ENCODE peak calls at places on chromosomes 2 and 18, in seven cellular contexts. One of them, this sample, is unnamed.

GRCh38 chr2:50084086-50084843 is 930.0 kb upstream of the FSHR start:
- DNase-seq in posterior vena cava: no peak
- DNase-seq in activated CD8-positive, alpha-beta memory T cell treated with anti-CD3 and anti-CD28 coated beads for 24 hours: no peak
- DNase-seq in AG04450: no peak
- DNase-seq in nephron progenitor cell: no peak
- DNase-seq in transverse colon: no peak
- DNase-seq in HS-5: no peak
- DNase-seq in this sample: peak; percentile 56

GRCh38 chr2:48279347-48279746 is 250.6 kb upstream of the STON1 start:
- DNase-seq in HS-5: no peak
- DNase-seq in transverse colon: no peak
- DNase-seq in activated CD8-positive, alpha-beta memory T cell treated with anti-CD3 and anti-CD28 coated beads for 24 hours: no peak
- DNase-seq in AG04450: no peak
- DNase-seq in posterior vena cava: no peak
- DNase-seq in nephron progenitor cell: no peak
- DNase-seq in this sample: no peak

GRCh38 chr2:71423817-71424420 is 29.4 kb upstream of the DYSF start:
- DNase-seq in HS-5: no peak
- DNase-seq in transverse colon: no peak
- DNase-seq in AG04450: no peak
- DNase-seq in posterior vena cava: no peak
- DNase-seq in nephron progenitor cell: no peak
- DNase-seq in activated CD8-positive, alpha-beta memory T cell treated with anti-CD3 and anti-CD28 coated beads for 24 hours: no peak
- DNase-seq in this sample: no peak

GRCh38 chr2:240905176-240905781 is 857 bp upstream of the CROCC2 start:
- DNase-seq in activated CD8-positive, alpha-beta memory T cell treated with anti-CD3 and anti-CD28 coated beads for 24 hours: no peak
- DNase-seq in posterior vena cava: no peak
- DNase-seq in transverse colon: no peak
- DNase-seq in nephron progenitor cell: no peak
- DNase-seq in AG04450: no peak
- DNase-seq in HS-5: no peak
- DNase-seq in this sample: peak; percentile 78

GRCh38 chr2:61937881-61938280 is 32.4 kb downstream of the COMMD1 start:
- DNase-seq in HS-5: no peak
- DNase-seq in activated CD8-positive, alpha-beta memory T cell treated with anti-CD3 and anti-CD28 coated beads for 24 hours: no peak
- DNase-seq in transverse colon: no peak
- DNase-seq in AG04450: no peak
- DNase-seq in posterior vena cava: no peak
- DNase-seq in nephron progenitor cell: no peak
- DNase-seq in this sample: no peak

GRCh38 chr2:110858135-110858737 is 125.9 kb downstream of the ACOXL start:
- DNase-seq in posterior vena cava: no peak
- DNase-seq in activated CD8-positive, alpha-beta memory T cell treated with anti-CD3 and anti-CD28 coated beads for 24 hours: no peak
- DNase-seq in HS-5: no peak
- DNase-seq in AG04450: no peak
- DNase-seq in nephron progenitor cell: no peak
- DNase-seq in transverse colon: peak; percentile 54
- DNase-seq in this sample: no peak

GRCh38 chr2:177688844-177689243 is 296.3 kb downstream of the AGPS start:
- DNase-seq in activated CD8-positive, alpha-beta memory T cell treated with anti-CD3 and anti-CD28 coated beads for 24 hours: no peak
- DNase-seq in HS-5: no peak
- DNase-seq in nephron progenitor cell: no peak
- DNase-seq in transverse colon: no peak
- DNase-seq in posterior vena cava: no peak
- DNase-seq in AG04450: no peak
- DNase-seq in this sample: no peak

GRCh38 chr2:222802502-222803196 is 58.2 kb upstream of the ACSL3 start:
- DNase-seq in posterior vena cava: no peak
- DNase-seq in HS-5: no peak
- DNase-seq in transverse colon: no peak
- DNase-seq in activated CD8-positive, alpha-beta memory T cell treated with anti-CD3 and anti-CD28 coated beads for 24 hours: no peak
- DNase-seq in AG04450: no peak
- DNase-seq in nephron progenitor cell: no peak
- DNase-seq in this sample: no peak

GRCh38 chr18:57881818-57882413 is 78.8 kb upstream of the ATP8B1 start:
- DNase-seq in nephron progenitor cell: peak; percentile 71
- DNase-seq in activated CD8-positive, alpha-beta memory T cell treated with anti-CD3 and anti-CD28 coated beads for 24 hours: peak; percentile 76
- DNase-seq in transverse colon: peak; percentile 74
- DNase-seq in AG04450: peak; percentile 72
- DNase-seq in posterior vena cava: peak; percentile 86
- DNase-seq in HS-5: peak; percentile 41
- DNase-seq in this sample: no peak

GRCh38 chr2:74821177-74822124 is 12.5 kb upstream of the HK2 start:
- DNase-seq in posterior vena cava: no peak
- DNase-seq in HS-5: no peak
- DNase-seq in AG04450: no peak
- DNase-seq in activated CD8-positive, alpha-beta memory T cell treated with anti-CD3 and anti-CD28 coated beads for 24 hours: peak; percentile 1
- DNase-seq in transverse colon: no peak
- DNase-seq in nephron progenitor cell: no peak
- DNase-seq in this sample: no peak

GRCh38 chr18:3923750-3924149 is 473.8 kb downstream of the TGIF1 start:
- DNase-seq in posterior vena cava: no peak
- DNase-seq in AG04450: peak; percentile 37
- DNase-seq in transverse colon: no peak
- DNase-seq in nephron progenitor cell: no peak
- DNase-seq in HS-5: peak; percentile 56
- DNase-seq in activated CD8-positive, alpha-beta memory T cell treated with anti-CD3 and anti-CD28 coated beads for 24 hours: no peak
- DNase-seq in this sample: no peak

GRCh38 chr2:186980117-186980442 is 131.1 kb upstream of the ZSWIM2 start:
- DNase-seq in nephron progenitor cell: no peak
- DNase-seq in activated CD8-positive, alpha-beta memory T cell treated with anti-CD3 and anti-CD28 coated beads for 24 hours: no peak
- DNase-seq in HS-5: no peak
- DNase-seq in AG04450: no peak
- DNase-seq in transverse colon: no peak
- DNase-seq in posterior vena cava: no peak
- DNase-seq in this sample: no peak

This sample was measured in kidney.